ENCODE peak calls at places on chromosomes 13 and 19, in six cellular contexts. W is thoracic aorta, O is endodermal cell, D is psoas muscle, J is ovary, R is body of pancreas. G is an unnamed sample.

GRCh38 chr19:55080915-55081772 is 5.5 kb downstream of the EPS8L1 start:
- DNase-seq in W (no peak), O (peak; percentile 100), D (peak; percentile 69), J (peak; percentile 40), R (peak; percentile 78), G (peak; percentile 65)

GRCh38 chr13:94416454-94417080 is 62.9 kb downstream of the DCT start:
- DNase-seq in W (no peak), O (peak; percentile 87), D (no peak), J (no peak), R (peak; percentile 8), G (no peak)

GRCh38 chr19:11481777-11482383 is 1.0 kb upstream of the ELAVL3 start:
- DNase-seq in W (peak; percentile 31), O (peak; percentile 95), D (peak; percentile 76), J (no peak), R (peak; percentile 63), G (peak; percentile 78)

GRCh38 chr19:45769821-45770191 is 754 bp upstream of the SIX5 start:
- DNase-seq in W (no peak), O (no peak), D (no peak), J (peak; percentile 80), R (peak; percentile 60), G (peak; percentile 78)

GRCh38 chr13:48125794-48126228 is 30.9 kb upstream of the MED4 start:
- DNase-seq in W (no peak), O (no peak), D (no peak), J (peak; percentile 56), R (peak; percentile 26), G (peak; percentile 54)

GRCh38 chr19:34639491-34640085 is 37.4 kb downstream of the SCGB2B2 start:
- DNase-seq in W (no peak), O (peak; percentile 80), D (no peak), J (peak; percentile 47), R (peak; percentile 73), G (peak; percentile 56)

GRCh38 chr19:17049711-17050280 is 23.2 kb upstream of the CPAMD8 start:
- DNase-seq in W (no peak), O (no peak), D (no peak), J (no peak), R (no peak), G (peak; percentile 30)

GRCh38 chr19:48501961-48502719 is 9.5 kb downstream of the LMTK3 start:
- DNase-seq in W (no peak), O (peak; percentile 100), D (no peak), J (no peak), R (peak; percentile 99), G (peak; percentile 95)

GRCh38 chr13:38767506-38768265 is 80.8 kb downstream of the FREM2 start:
- DNase-seq in W (no peak), O (no peak), D (no peak), J (no peak), R (peak; percentile 8), G (no peak)

GRCh38 chr13:78586706-78587105 is 16.6 kb downstream of the POU4F1 start:
- DNase-seq in W (no peak), O (peak; percentile 92), D (no peak), J (no peak), R (no peak), G (no peak)

GRCh38 chr13:71626396-71626795 is 240.6 kb downstream of the DACH1 start:
- DNase-seq in W (no peak), O (no peak), D (no peak), J (no peak), R (no peak), G (no peak)
- H3K27ac ChIP-seq in W (no peak overlapping the region), O (no peak overlapping the region), D (peak overlapping the region; percentile 25), J (no peak overlapping the region), R (no peak overlapping the region), G (no peak overlapping the region)

DNA sequence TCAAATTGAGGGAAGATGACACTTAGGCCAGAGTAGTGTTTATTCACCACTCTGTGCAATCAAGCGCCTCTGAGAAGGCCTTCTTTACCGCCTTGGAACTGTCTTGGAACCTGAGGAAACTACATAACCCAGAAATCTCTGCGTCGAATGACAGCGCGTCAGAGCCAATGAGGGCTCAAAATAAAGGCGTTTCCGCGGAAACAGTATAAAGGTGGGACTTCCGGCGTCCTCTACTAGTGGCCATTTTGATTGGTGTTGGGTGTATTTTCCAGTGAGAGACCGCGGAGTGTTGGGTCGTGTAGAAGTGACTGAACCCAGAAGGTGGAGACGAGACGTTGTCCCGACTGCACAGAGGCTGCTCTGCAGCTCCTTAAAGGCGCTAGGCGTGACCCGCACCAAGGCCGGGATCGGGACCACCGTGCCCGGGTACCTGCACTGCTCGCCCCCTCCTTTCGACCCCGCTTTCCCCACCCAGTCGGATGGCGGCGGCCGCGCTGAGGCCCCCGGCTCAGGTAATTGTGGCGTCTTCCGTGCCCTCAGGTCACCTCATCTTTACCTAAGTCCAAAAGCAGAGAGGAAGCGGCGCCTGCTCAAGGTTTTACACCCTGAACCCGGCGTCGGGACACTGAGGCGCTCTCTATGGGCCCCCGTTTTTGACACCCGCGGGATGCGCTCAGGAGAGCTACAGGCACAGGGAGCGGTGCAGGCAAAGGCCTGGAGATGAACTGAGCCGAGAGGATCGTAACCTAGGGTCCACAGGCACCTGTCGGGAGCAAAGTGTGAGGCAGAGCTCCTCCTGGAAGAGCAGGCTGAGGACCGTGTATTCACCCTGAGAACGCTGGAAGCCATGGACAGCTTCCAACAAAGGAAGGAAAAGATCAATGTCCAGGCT is at the start of gene ZNF776:
- DNase-seq in W (peak; percentile 54), O (peak; percentile 93), D (peak; percentile 76), J (peak; percentile 82), R (peak; percentile 93), G (peak; percentile 82)
- TF ChIP-seq CTCF in W (no peak), O (no peak), D (no peak), J (no peak), R (no peak), G (no peak)

DNA sequence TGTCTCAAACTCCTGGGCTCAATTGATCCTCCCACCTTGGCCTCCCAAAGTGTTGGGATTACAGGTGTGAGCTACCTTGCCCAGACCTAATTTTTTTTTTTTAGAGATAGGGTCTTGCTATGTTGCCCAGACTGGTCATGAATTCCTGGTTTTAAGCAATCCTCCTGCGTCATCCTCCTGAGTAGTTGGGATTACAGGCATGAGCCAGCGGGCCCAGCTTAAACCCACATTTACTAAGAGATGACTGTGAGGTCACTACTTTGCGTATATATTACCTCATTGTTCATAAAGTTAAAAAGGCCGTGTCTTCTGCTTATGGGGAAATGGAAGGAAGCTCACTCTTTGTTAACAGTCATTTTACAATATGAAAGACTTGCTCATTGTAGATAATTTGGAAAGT is 39.6 kb upstream of the C1QTNF9 start:
- DNase-seq in W (no peak), O (no peak), D (no peak), J (no peak), R (no peak), G (peak; percentile 21)
- H3K4me1 ChIP-seq in W (peaks cover 9% of the 10 kb centered on the region), O (no peaks in the 10 kb centered on the region), D (no peaks in the 10 kb centered on the region), J (peaks cover 23% of the 10 kb centered on the region), R (peaks cover 68% of the 10 kb centered on the region), G (peaks cover 51% of the 10 kb centered on the region)

GRCh38 chr19:15300533-15301194 is 31.7 kb downstream of the BRD4 start:
- DNase-seq in W (no peak), O (no peak), D (no peak), J (no peak), R (no peak), G (no peak)
- H3K27ac ChIP-seq in W (no peak overlapping the region), O (no peak overlapping the region), D (no peak overlapping the region), J (no peak overlapping the region), R (no peak overlapping the region), G (no peak overlapping the region)

DNA sequence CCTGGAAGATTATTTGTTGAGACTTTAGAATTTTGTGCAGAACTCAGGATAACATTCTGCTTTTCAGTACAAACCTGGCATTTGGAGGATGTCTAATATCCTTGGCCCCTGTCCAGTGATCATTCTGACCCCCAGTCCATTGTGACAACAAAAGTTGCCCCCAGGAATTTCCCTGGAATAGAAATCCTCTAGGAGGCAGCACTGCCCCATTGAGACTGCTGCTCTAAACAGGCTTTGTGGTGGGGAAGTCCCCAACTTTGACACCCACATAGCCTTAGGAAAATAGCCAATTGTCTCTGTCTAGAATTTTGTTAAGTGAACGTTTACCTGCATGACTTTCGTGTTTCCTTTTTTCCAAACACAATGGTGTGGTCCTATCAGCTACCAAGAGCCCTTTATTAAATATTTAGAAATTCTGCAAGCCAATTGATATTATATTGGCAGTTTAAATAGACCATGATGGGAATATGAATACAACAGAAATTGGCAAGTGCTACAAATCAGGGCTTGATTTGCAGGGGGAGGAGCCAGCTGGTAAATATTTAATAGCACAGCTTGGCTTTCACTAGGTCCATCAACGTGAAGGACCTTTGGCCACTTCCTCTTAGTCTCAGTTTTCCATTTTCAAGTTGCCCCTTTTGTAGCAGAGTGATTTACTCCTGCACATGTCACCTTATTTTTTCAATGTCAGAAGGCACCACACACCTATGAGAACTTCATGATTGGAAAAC is 451.7 kb downstream of the EFNB2 start:
- DNase-seq in W (no peak), O (peak; percentile 75), D (no peak), J (no peak), R (peak; percentile 47), G (no peak)
- TF ChIP-seq CTCF in W (peak; percentile 26), O (peak; percentile 85), D (peak; percentile 43), J (no peak), R (peak; percentile 65), G (peak; percentile 31)

G was measured in adrenal gland.